ENCODE peak calls at places on chromosomes 16 and 17, in nine cellular contexts. One of them, this sample, is unnamed.
A peak's percentile ranks its signal among the peaks of the same experiment; 100 is the strongest.

GRCh38 chr16:67461600-67462278 is 19.2 kb downstream of the ATP6V0D1 start:
- DNase-seq in stimulated activated naive B cell treated with anti-CD40 and anti-IgM and Interleukin-4, amounts not matched to agents 10 μg/mL and 1 μg/mL and 100 μg/mL, for 72 hours: no peak
- DNase-seq in kidney epithelial cell: no peak
- DNase-seq in stimulated activated CD4-positive, alpha-beta T cell treated with anti-CD3 and anti-CD28 coated beads, Interleukin-2, amount 100 ng/mL, for 48 hours: no peak
- DNase-seq in chondrocyte: no peak
- DNase-seq in GM06990: no peak
- DNase-seq in RPMI7951: no peak
- DNase-seq in HFF-Myc: no peak
- DNase-seq in left cardiac atrium: no peak
- DNase-seq in this sample: no peak

GRCh38 chr17:72173475-72174116 is 52.8 kb downstream of the SOX9 start:
- DNase-seq in chondrocyte: no peak
- DNase-seq in left cardiac atrium: no peak
- DNase-seq in stimulated activated naive B cell treated with anti-CD40 and anti-IgM and Interleukin-4, amounts not matched to agents 10 μg/mL and 1 μg/mL and 100 μg/mL, for 72 hours: no peak
- DNase-seq in RPMI7951: peak; percentile 39
- DNase-seq in GM06990: no peak
- DNase-seq in kidney epithelial cell: no peak
- DNase-seq in stimulated activated CD4-positive, alpha-beta T cell treated with anti-CD3 and anti-CD28 coated beads, Interleukin-2, amount 100 ng/mL, for 48 hours: no peak
- DNase-seq in HFF-Myc: no peak
- DNase-seq in this sample: no peak

GRCh38 chr17:82414548-82415281 is 3.4 kb upstream of the HEXD start:
- DNase-seq in stimulated activated CD4-positive, alpha-beta T cell treated with anti-CD3 and anti-CD28 coated beads, Interleukin-2, amount 100 ng/mL, for 48 hours: peak; percentile 71
- DNase-seq in chondrocyte: no peak
- DNase-seq in left cardiac atrium: peak; percentile 81
- DNase-seq in GM06990: peak; percentile 50
- DNase-seq in HFF-Myc: no peak
- DNase-seq in stimulated activated naive B cell treated with anti-CD40 and anti-IgM and Interleukin-4, amounts not matched to agents 10 μg/mL and 1 μg/mL and 100 μg/mL, for 72 hours: peak; percentile 48
- DNase-seq in kidney epithelial cell: no peak
- DNase-seq in RPMI7951: peak; percentile 48
- DNase-seq in this sample: no peak

GRCh38 chr17:63125987-63126386 is 160.0 kb downstream of the TANC2 start:
- DNase-seq in RPMI7951: no peak
- DNase-seq in stimulated activated CD4-positive, alpha-beta T cell treated with anti-CD3 and anti-CD28 coated beads, Interleukin-2, amount 100 ng/mL, for 48 hours: no peak
- DNase-seq in GM06990: no peak
- DNase-seq in stimulated activated naive B cell treated with anti-CD40 and anti-IgM and Interleukin-4, amounts not matched to agents 10 μg/mL and 1 μg/mL and 100 μg/mL, for 72 hours: no peak
- DNase-seq in kidney epithelial cell: no peak
- DNase-seq in left cardiac atrium: no peak
- DNase-seq in HFF-Myc: no peak
- DNase-seq in chondrocyte: no peak
- DNase-seq in this sample: no peak

GRCh38 chr16:17369441-17369951 is 101.3 kb downstream of the XYLT1 start:
- DNase-seq in chondrocyte: no peak
- DNase-seq in kidney epithelial cell: no peak
- DNase-seq in stimulated activated naive B cell treated with anti-CD40 and anti-IgM and Interleukin-4, amounts not matched to agents 10 μg/mL and 1 μg/mL and 100 μg/mL, for 72 hours: peak; percentile 70
- DNase-seq in RPMI7951: peak; percentile 43
- DNase-seq in stimulated activated CD4-positive, alpha-beta T cell treated with anti-CD3 and anti-CD28 coated beads, Interleukin-2, amount 100 ng/mL, for 48 hours: peak; percentile 47
- DNase-seq in HFF-Myc: no peak
- DNase-seq in left cardiac atrium: peak; percentile 63
- DNase-seq in GM06990: peak; percentile 43
- DNase-seq in this sample: peak; percentile 11

GRCh38 chr16:82830944-82831343 is 204.2 kb downstream of the CDH13 start:
- DNase-seq in chondrocyte: no peak
- DNase-seq in stimulated activated naive B cell treated with anti-CD40 and anti-IgM and Interleukin-4, amounts not matched to agents 10 μg/mL and 1 μg/mL and 100 μg/mL, for 72 hours: no peak
- DNase-seq in stimulated activated CD4-positive, alpha-beta T cell treated with anti-CD3 and anti-CD28 coated beads, Interleukin-2, amount 100 ng/mL, for 48 hours: no peak
- DNase-seq in HFF-Myc: no peak
- DNase-seq in GM06990: no peak
- DNase-seq in left cardiac atrium: no peak
- DNase-seq in RPMI7951: no peak
- DNase-seq in kidney epithelial cell: no peak
- DNase-seq in this sample: no peak

GRCh38 chr16:84823484-84823883 is 3.7 kb downstream of the CRISPLD2 start:
- DNase-seq in stimulated activated CD4-positive, alpha-beta T cell treated with anti-CD3 and anti-CD28 coated beads, Interleukin-2, amount 100 ng/mL, for 48 hours: no peak
- DNase-seq in stimulated activated naive B cell treated with anti-CD40 and anti-IgM and Interleukin-4, amounts not matched to agents 10 μg/mL and 1 μg/mL and 100 μg/mL, for 72 hours: no peak
- DNase-seq in GM06990: no peak
- DNase-seq in kidney epithelial cell: no peak
- DNase-seq in RPMI7951: no peak
- DNase-seq in HFF-Myc: no peak
- DNase-seq in left cardiac atrium: no peak
- DNase-seq in chondrocyte: no peak
- DNase-seq in this sample: no peak

GRCh38 chr17:75051941-75052340 is 4.9 kb downstream of the KCTD2 start:
- DNase-seq in stimulated activated CD4-positive, alpha-beta T cell treated with anti-CD3 and anti-CD28 coated beads, Interleukin-2, amount 100 ng/mL, for 48 hours: no peak
- DNase-seq in RPMI7951: no peak
- DNase-seq in stimulated activated naive B cell treated with anti-CD40 and anti-IgM and Interleukin-4, amounts not matched to agents 10 μg/mL and 1 μg/mL and 100 μg/mL, for 72 hours: no peak
- DNase-seq in kidney epithelial cell: no peak
- DNase-seq in chondrocyte: no peak
- DNase-seq in GM06990: no peak
- DNase-seq in left cardiac atrium: no peak
- DNase-seq in HFF-Myc: no peak
- DNase-seq in this sample: no peak

GRCh38 chr16:69567031-69567680 is 1.4 kb downstream of the NFAT5 start:
- DNase-seq in kidney epithelial cell: no peak
- DNase-seq in chondrocyte: no peak
- DNase-seq in stimulated activated naive B cell treated with anti-CD40 and anti-IgM and Interleukin-4, amounts not matched to agents 10 μg/mL and 1 μg/mL and 100 μg/mL, for 72 hours: peak; percentile 28
- DNase-seq in RPMI7951: no peak
- DNase-seq in stimulated activated CD4-positive, alpha-beta T cell treated with anti-CD3 and anti-CD28 coated beads, Interleukin-2, amount 100 ng/mL, for 48 hours: peak; percentile 19
- DNase-seq in HFF-Myc: no peak
- DNase-seq in left cardiac atrium: no peak
- DNase-seq in GM06990: peak; percentile 37
- DNase-seq in this sample: no peak

GRCh38 chr17:40176409-40177110 is 710 bp upstream of the RAPGEFL1 start:
- DNase-seq in RPMI7951: no peak
- DNase-seq in left cardiac atrium: no peak
- DNase-seq in chondrocyte: peak; percentile 32
- DNase-seq in HFF-Myc: no peak
- DNase-seq in stimulated activated CD4-positive, alpha-beta T cell treated with anti-CD3 and anti-CD28 coated beads, Interleukin-2, amount 100 ng/mL, for 48 hours: no peak
- DNase-seq in kidney epithelial cell: no peak
- DNase-seq in stimulated activated naive B cell treated with anti-CD40 and anti-IgM and Interleukin-4, amounts not matched to agents 10 μg/mL and 1 μg/mL and 100 μg/mL, for 72 hours: no peak
- DNase-seq in GM06990: no peak
- DNase-seq in this sample: no peak

GRCh38 chr17:80762076-80762475 is 217.4 kb downstream of the RPTOR start:
- DNase-seq in GM06990: no peak
- DNase-seq in left cardiac atrium: no peak
- DNase-seq in RPMI7951: peak; percentile 33
- DNase-seq in stimulated activated CD4-positive, alpha-beta T cell treated with anti-CD3 and anti-CD28 coated beads, Interleukin-2, amount 100 ng/mL, for 48 hours: no peak
- DNase-seq in kidney epithelial cell: no peak
- DNase-seq in chondrocyte: no peak
- DNase-seq in HFF-Myc: no peak
- DNase-seq in stimulated activated naive B cell treated with anti-CD40 and anti-IgM and Interleukin-4, amounts not matched to agents 10 μg/mL and 1 μg/mL and 100 μg/mL, for 72 hours: no peak
- DNase-seq in this sample: no peak

GRCh38 chr17:7560172-7561027 is 1.3 kb upstream of the SENP3 start:
- DNase-seq in left cardiac atrium: peak; percentile 57
- DNase-seq in stimulated activated CD4-positive, alpha-beta T cell treated with anti-CD3 and anti-CD28 coated beads, Interleukin-2, amount 100 ng/mL, for 48 hours: peak; percentile 55
- DNase-seq in HFF-Myc: no peak
- DNase-seq in kidney epithelial cell: no peak
- DNase-seq in RPMI7951: no peak
- DNase-seq in stimulated activated naive B cell treated with anti-CD40 and anti-IgM and Interleukin-4, amounts not matched to agents 10 μg/mL and 1 μg/mL and 100 μg/mL, for 72 hours: peak; percentile 59
- DNase-seq in chondrocyte: no peak
- DNase-seq in GM06990: peak; percentile 58
- DNase-seq in this sample: no peak

GRCh38 chr16:77450790-77451487 is 16.1 kb upstream of the ADAMTS18 start:
- DNase-seq in kidney epithelial cell: no peak
- DNase-seq in stimulated activated naive B cell treated with anti-CD40 and anti-IgM and Interleukin-4, amounts not matched to agents 10 μg/mL and 1 μg/mL and 100 μg/mL, for 72 hours: no peak
- DNase-seq in left cardiac atrium: no peak
- DNase-seq in stimulated activated CD4-positive, alpha-beta T cell treated with anti-CD3 and anti-CD28 coated beads, Interleukin-2, amount 100 ng/mL, for 48 hours: no peak
- DNase-seq in RPMI7951: no peak
- DNase-seq in GM06990: no peak
- DNase-seq in HFF-Myc: no peak
- DNase-seq in chondrocyte: no peak
- DNase-seq in this sample: no peak

GRCh38 chr16:86171329-86171728 is 272.4 kb downstream of the IRF8 start:
- DNase-seq in RPMI7951: peak; percentile 43
- DNase-seq in chondrocyte: no peak
- DNase-seq in left cardiac atrium: no peak
- DNase-seq in HFF-Myc: no peak
- DNase-seq in kidney epithelial cell: no peak
- DNase-seq in GM06990: no peak
- DNase-seq in stimulated activated CD4-positive, alpha-beta T cell treated with anti-CD3 and anti-CD28 coated beads, Interleukin-2, amount 100 ng/mL, for 48 hours: no peak
- DNase-seq in stimulated activated naive B cell treated with anti-CD40 and anti-IgM and Interleukin-4, amounts not matched to agents 10 μg/mL and 1 μg/mL and 100 μg/mL, for 72 hours: no peak
- DNase-seq in this sample: no peak

GRCh38 chr17:66580601-66581385 is 254.1 kb upstream of the CACNG5 start:
- DNase-seq in left cardiac atrium: no peak
- DNase-seq in stimulated activated CD4-positive, alpha-beta T cell treated with anti-CD3 and anti-CD28 coated beads, Interleukin-2, amount 100 ng/mL, for 48 hours: no peak
- DNase-seq in chondrocyte: no peak
- DNase-seq in stimulated activated naive B cell treated with anti-CD40 and anti-IgM and Interleukin-4, amounts not matched to agents 10 μg/mL and 1 μg/mL and 100 μg/mL, for 72 hours: no peak
- DNase-seq in GM06990: no peak
- DNase-seq in HFF-Myc: peak; percentile 86
- DNase-seq in RPMI7951: peak; percentile 22
- DNase-seq in kidney epithelial cell: no peak
- DNase-seq in this sample: no peak

GRCh38 chr16:57976331-57976796 is 5.4 kb upstream of the CNGB1 start:
- DNase-seq in stimulated activated naive B cell treated with anti-CD40 and anti-IgM and Interleukin-4, amounts not matched to agents 10 μg/mL and 1 μg/mL and 100 μg/mL, for 72 hours: no peak
- DNase-seq in RPMI7951: no peak
- DNase-seq in kidney epithelial cell: no peak
- DNase-seq in left cardiac atrium: no peak
- DNase-seq in chondrocyte: peak; percentile 33
- DNase-seq in GM06990: no peak
- DNase-seq in stimulated activated CD4-positive, alpha-beta T cell treated with anti-CD3 and anti-CD28 coated beads, Interleukin-2, amount 100 ng/mL, for 48 hours: no peak
- DNase-seq in HFF-Myc: no peak
- DNase-seq in this sample: no peak

GRCh38 chr16:48997081-48997615 is 284.5 kb downstream of the CBLN1 start:
- DNase-seq in GM06990: no peak
- DNase-seq in RPMI7951: no peak
- DNase-seq in left cardiac atrium: no peak
- DNase-seq in stimulated activated naive B cell treated with anti-CD40 and anti-IgM and Interleukin-4, amounts not matched to agents 10 μg/mL and 1 μg/mL and 100 μg/mL, for 72 hours: no peak
- DNase-seq in chondrocyte: no peak
- DNase-seq in stimulated activated CD4-positive, alpha-beta T cell treated with anti-CD3 and anti-CD28 coated beads, Interleukin-2, amount 100 ng/mL, for 48 hours: no peak
- DNase-seq in HFF-Myc: no peak
- DNase-seq in kidney epithelial cell: no peak
- DNase-seq in this sample: no peak

GRCh38 chr17:8292639-8293395 is 2.4 kb downstream of the SLC25A35 start:
- DNase-seq in kidney epithelial cell: no peak
- DNase-seq in HFF-Myc: no peak
- DNase-seq in GM06990: no peak
- DNase-seq in stimulated activated CD4-positive, alpha-beta T cell treated with anti-CD3 and anti-CD28 coated beads, Interleukin-2, amount 100 ng/mL, for 48 hours: no peak
- DNase-seq in RPMI7951: no peak
- DNase-seq in left cardiac atrium: no peak
- DNase-seq in chondrocyte: no peak
- DNase-seq in stimulated activated naive B cell treated with anti-CD40 and anti-IgM and Interleukin-4, amounts not matched to agents 10 μg/mL and 1 μg/mL and 100 μg/mL, for 72 hours: peak; percentile 17
- DNase-seq in this sample: no peak

GRCh38 chr16:49700222-49700927 is 155.5 kb downstream of the ZNF423 start:
- DNase-seq in GM06990: no peak
- DNase-seq in stimulated activated CD4-positive, alpha-beta T cell treated with anti-CD3 and anti-CD28 coated beads, Interleukin-2, amount 100 ng/mL, for 48 hours: no peak
- DNase-seq in HFF-Myc: no peak
- DNase-seq in stimulated activated naive B cell treated with anti-CD40 and anti-IgM and Interleukin-4, amounts not matched to agents 10 μg/mL and 1 μg/mL and 100 μg/mL, for 72 hours: no peak
- DNase-seq in left cardiac atrium: peak; percentile 67
- DNase-seq in chondrocyte: no peak
- DNase-seq in RPMI7951: no peak
- DNase-seq in kidney epithelial cell: no peak
- DNase-seq in this sample: no peak

GRCh38 chr16:87350681-87351319 is 32.8 kb downstream of the FBXO31 start:
- DNase-seq in chondrocyte: no peak
- DNase-seq in kidney epithelial cell: no peak
- DNase-seq in stimulated activated CD4-positive, alpha-beta T cell treated with anti-CD3 and anti-CD28 coated beads, Interleukin-2, amount 100 ng/mL, for 48 hours: no peak
- DNase-seq in GM06990: no peak
- DNase-seq in stimulated activated naive B cell treated with anti-CD40 and anti-IgM and Interleukin-4, amounts not matched to agents 10 μg/mL and 1 μg/mL and 100 μg/mL, for 72 hours: no peak
- DNase-seq in HFF-Myc: peak; percentile 48
- DNase-seq in left cardiac atrium: no peak
- DNase-seq in RPMI7951: no peak
- DNase-seq in this sample: no peak

GRCh38 chr17:32755045-32755805 is 121.7 kb downstream of the MYO1D start:
- DNase-seq in stimulated activated naive B cell treated with anti-CD40 and anti-IgM and Interleukin-4, amounts not matched to agents 10 μg/mL and 1 μg/mL and 100 μg/mL, for 72 hours: no peak
- DNase-seq in RPMI7951: peak; percentile 63
- DNase-seq in HFF-Myc: peak; percentile 56
- DNase-seq in stimulated activated CD4-positive, alpha-beta T cell treated with anti-CD3 and anti-CD28 coated beads, Interleukin-2, amount 100 ng/mL, for 48 hours: no peak
- DNase-seq in kidney epithelial cell: no peak
- DNase-seq in left cardiac atrium: no peak
- DNase-seq in GM06990: peak; percentile 15
- DNase-seq in chondrocyte: no peak
- DNase-seq in this sample: peak; percentile 50

This sample was measured in pulmonary artery endothelial cell.